ENCODE peak calls at places on chromosomes 12 and 14, in six cellular contexts. One of them, this sample, is unnamed.

GRCh38 chr14:25308244-25308643 is 258.3 kb upstream of the STXBP6 start:
- DNase-seq in substantia nigra: no peak
- DNase-seq in amniotic stem cell: no peak
- DNase-seq in body of pancreas: no peak
- DNase-seq in HTR-8/SVneo: no peak
- DNase-seq in Calu3: no peak
- DNase-seq in this sample: no peak

GRCh38 chr12:104684884-104685283 is 228.1 kb downstream of the CHST11 start:
- DNase-seq in body of pancreas: no peak
- DNase-seq in substantia nigra: no peak
- DNase-seq in Calu3: no peak
- DNase-seq in amniotic stem cell: no peak
- DNase-seq in HTR-8/SVneo: no peak
- DNase-seq in this sample: peak

GRCh38 chr12:5096241-5096880 is 52.7 kb downstream of the KCNA5 start:
- DNase-seq in Calu3: no peak
- DNase-seq in HTR-8/SVneo: no peak
- DNase-seq in substantia nigra: no peak
- DNase-seq in body of pancreas: no peak
- DNase-seq in amniotic stem cell: peak
- DNase-seq in this sample: peak

GRCh38 chr12:96177013-96177412 is 17.2 kb upstream of the ELK3 start:
- DNase-seq in body of pancreas: no peak
- DNase-seq in Calu3: no peak
- DNase-seq in amniotic stem cell: peak
- DNase-seq in HTR-8/SVneo: no peak
- DNase-seq in substantia nigra: no peak
- DNase-seq in this sample: peak

GRCh38 chr12:71195338-71195896 is 37.6 kb upstream of the TSPAN8 start:
- DNase-seq in body of pancreas: no peak
- DNase-seq in substantia nigra: no peak
- DNase-seq in Calu3: peak
- DNase-seq in amniotic stem cell: no peak
- DNase-seq in HTR-8/SVneo: no peak
- DNase-seq in this sample: no peak

GRCh38 chr14:66254066-66254465 is 232.1 kb upstream of the CCDC196 start:
- DNase-seq in body of pancreas: no peak
- DNase-seq in amniotic stem cell: no peak
- DNase-seq in HTR-8/SVneo: no peak
- DNase-seq in substantia nigra: no peak
- DNase-seq in Calu3: no peak
- DNase-seq in this sample: no peak

GRCh38 chr12:1559729-1560128 is 34.7 kb downstream of the FBXL14 start:
- DNase-seq in body of pancreas: no peak
- DNase-seq in substantia nigra: no peak
- DNase-seq in amniotic stem cell: no peak
- DNase-seq in Calu3: no peak
- DNase-seq in HTR-8/SVneo: no peak
- DNase-seq in this sample: no peak

GRCh38 chr12:109678732-109679131 is 34.9 kb upstream of the FAM222A start:
- DNase-seq in body of pancreas: no peak
- DNase-seq in HTR-8/SVneo: no peak
- DNase-seq in Calu3: no peak
- DNase-seq in substantia nigra: no peak
- DNase-seq in amniotic stem cell: no peak
- DNase-seq in this sample: no peak

GRCh38 chr12:63747553-63747952 is 32.2 kb upstream of the RXYLT1 start:
- DNase-seq in substantia nigra: no peak
- DNase-seq in HTR-8/SVneo: no peak
- DNase-seq in amniotic stem cell: no peak
- DNase-seq in body of pancreas: no peak
- DNase-seq in Calu3: no peak
- DNase-seq in this sample: no peak

GRCh38 chr12:73892181-73892580 is 645.5 kb upstream of the ATXN7L3B start:
- DNase-seq in body of pancreas: no peak
- DNase-seq in amniotic stem cell: no peak
- DNase-seq in Calu3: peak
- DNase-seq in HTR-8/SVneo: no peak
- DNase-seq in substantia nigra: no peak
- DNase-seq in this sample: no peak